ENCODE peak calls at places on chromosomes 6 and 20, in eight cellular contexts. One of them, this sample, is unnamed.

GRCh38 chr20:48583801-48584200 is 244.0 kb downstream of the PREX1 start:
- DNase-seq in psoas muscle: no peak
- DNase-seq in small intestine: no peak
- DNase-seq in prostate gland: no peak
- DNase-seq in mesenchymal stem cell: no peak
- DNase-seq in tibial artery: peak; percentile 54
- DNase-seq in HL-60: no peak
- DNase-seq in SK-N-SH: no peak
- DNase-seq in this sample: no peak

GRCh38 chr6:128754658-128755256 is 128.2 kb upstream of the LAMA2 start:
- DNase-seq in psoas muscle: no peak
- DNase-seq in small intestine: no peak
- DNase-seq in prostate gland: no peak
- DNase-seq in mesenchymal stem cell: no peak
- DNase-seq in tibial artery: no peak
- DNase-seq in HL-60: no peak
- DNase-seq in SK-N-SH: no peak
- DNase-seq in this sample: no peak

GRCh38 chr20:35171753-35172433 is at the start of gene PROCR:
- DNase-seq in psoas muscle: peak; percentile 88
- DNase-seq in small intestine: peak; percentile 95
- DNase-seq in prostate gland: peak; percentile 86
- DNase-seq in mesenchymal stem cell: peak; percentile 93
- DNase-seq in tibial artery: peak; percentile 92
- DNase-seq in HL-60: peak; percentile 84
- DNase-seq in SK-N-SH: peak; percentile 51
- DNase-seq in this sample: peak; percentile 94

GRCh38 chr6:157537518-157537917 is 156.5 kb downstream of the ZDHHC14 start:
- DNase-seq in psoas muscle: no peak
- DNase-seq in small intestine: no peak
- DNase-seq in prostate gland: no peak
- DNase-seq in mesenchymal stem cell: no peak
- DNase-seq in tibial artery: no peak
- DNase-seq in HL-60: no peak
- DNase-seq in SK-N-SH: no peak
- DNase-seq in this sample: no peak

GRCh38 chr6:149929422-149929821 is 6.5 kb upstream of the RAET1G start:
- DNase-seq in psoas muscle: no peak
- DNase-seq in small intestine: no peak
- DNase-seq in prostate gland: no peak
- DNase-seq in mesenchymal stem cell: no peak
- DNase-seq in tibial artery: no peak
- DNase-seq in HL-60: no peak
- DNase-seq in SK-N-SH: no peak
- DNase-seq in this sample: no peak

GRCh38 chr6:9708600-9708999 is 706.3 kb downstream of the TFAP2A start:
- DNase-seq in psoas muscle: no peak
- DNase-seq in small intestine: no peak
- DNase-seq in prostate gland: no peak
- DNase-seq in mesenchymal stem cell: no peak
- DNase-seq in tibial artery: no peak
- DNase-seq in HL-60: no peak
- DNase-seq in SK-N-SH: no peak
- DNase-seq in this sample: no peak

GRCh38 chr6:47437592-47437991 is 40.0 kb upstream of the CD2AP start:
- DNase-seq in psoas muscle: no peak
- DNase-seq in small intestine: no peak
- DNase-seq in prostate gland: no peak
- DNase-seq in mesenchymal stem cell: no peak
- DNase-seq in tibial artery: no peak
- DNase-seq in HL-60: no peak
- DNase-seq in SK-N-SH: no peak
- DNase-seq in this sample: no peak

GRCh38 chr6:168526841-168527281 is 85.9 kb downstream of the SMOC2 start:
- DNase-seq in psoas muscle: peak; percentile 64
- DNase-seq in small intestine: no peak
- DNase-seq in prostate gland: peak; percentile 29
- DNase-seq in mesenchymal stem cell: no peak
- DNase-seq in tibial artery: peak; percentile 89
- DNase-seq in HL-60: no peak
- DNase-seq in SK-N-SH: no peak
- DNase-seq in this sample: no peak

GRCh38 chr6:152636675-152637421 is at the start of gene SYNE1:
- DNase-seq in psoas muscle: peak; percentile 59
- DNase-seq in small intestine: no peak
- DNase-seq in prostate gland: peak; percentile 8
- DNase-seq in mesenchymal stem cell: peak; percentile 6
- DNase-seq in tibial artery: peak; percentile 65
- DNase-seq in HL-60: no peak
- DNase-seq in SK-N-SH: peak; percentile 84
- DNase-seq in this sample: peak; percentile 95

GRCh38 chr20:31842471-31843157 is 2.8 kb downstream of the FOXS1 start:
- DNase-seq in psoas muscle: peak; percentile 73
- DNase-seq in small intestine: no peak
- DNase-seq in prostate gland: no peak
- DNase-seq in mesenchymal stem cell: peak; percentile 80
- DNase-seq in tibial artery: peak; percentile 88
- DNase-seq in HL-60: no peak
- DNase-seq in SK-N-SH: peak; percentile 58
- DNase-seq in this sample: no peak
- H3K27me3 ChIP-seq in psoas muscle: no peaks in the 10 kb centered on the region
- H3K27me3 ChIP-seq in small intestine: no peaks in the 10 kb centered on the region
- H3K27me3 ChIP-seq in prostate gland: no peaks in the 10 kb centered on the region
- H3K27me3 ChIP-seq in mesenchymal stem cell: peaks cover 60% of the 10 kb centered on the region
- H3K27me3 ChIP-seq in tibial artery: no peaks in the 10 kb centered on the region
- H3K27me3 ChIP-seq in HL-60: no peaks in the 10 kb centered on the region
- H3K27me3 ChIP-seq in SK-N-SH: no peaks in the 10 kb centered on the region
- H3K27me3 ChIP-seq in this sample: no peaks in the 10 kb centered on the region

DNA sequence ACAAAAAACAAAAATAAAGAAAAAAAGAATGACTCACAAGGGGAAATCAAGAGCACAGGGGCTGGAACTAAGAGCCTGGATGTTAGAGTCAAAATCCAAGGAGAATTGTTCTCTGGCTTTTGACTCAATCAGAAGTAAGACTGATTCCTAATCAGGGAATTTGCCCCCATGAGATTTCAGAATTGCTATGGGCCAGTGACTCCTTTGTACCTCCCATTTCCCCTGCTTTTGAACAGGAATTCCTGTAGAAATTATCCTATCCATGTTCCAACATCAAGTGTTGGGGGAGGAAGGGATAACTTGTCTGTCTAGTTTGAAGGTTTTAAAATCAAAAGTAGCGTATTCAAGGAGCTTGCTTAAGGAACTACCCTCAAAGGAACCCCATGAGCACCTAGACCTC is 396.7 kb downstream of the CDC5L start:
- DNase-seq in psoas muscle: no peak
- DNase-seq in small intestine: no peak
- DNase-seq in prostate gland: no peak
- DNase-seq in mesenchymal stem cell: no peak
- DNase-seq in tibial artery: no peak
- DNase-seq in HL-60: no peak
- DNase-seq in SK-N-SH: no peak
- DNase-seq in this sample: no peak
- H3K27ac ChIP-seq in psoas muscle: no peak overlapping the region
- H3K27ac ChIP-seq in small intestine: no peak overlapping the region
- H3K27ac ChIP-seq in prostate gland: no peak overlapping the region
- H3K27ac ChIP-seq in mesenchymal stem cell: no peak overlapping the region
- H3K27ac ChIP-seq in tibial artery: no peak overlapping the region
- H3K27ac ChIP-seq in HL-60: no peak overlapping the region
- H3K27ac ChIP-seq in SK-N-SH: no peak overlapping the region
- H3K27ac ChIP-seq in this sample: no peak overlapping the region

DNA sequence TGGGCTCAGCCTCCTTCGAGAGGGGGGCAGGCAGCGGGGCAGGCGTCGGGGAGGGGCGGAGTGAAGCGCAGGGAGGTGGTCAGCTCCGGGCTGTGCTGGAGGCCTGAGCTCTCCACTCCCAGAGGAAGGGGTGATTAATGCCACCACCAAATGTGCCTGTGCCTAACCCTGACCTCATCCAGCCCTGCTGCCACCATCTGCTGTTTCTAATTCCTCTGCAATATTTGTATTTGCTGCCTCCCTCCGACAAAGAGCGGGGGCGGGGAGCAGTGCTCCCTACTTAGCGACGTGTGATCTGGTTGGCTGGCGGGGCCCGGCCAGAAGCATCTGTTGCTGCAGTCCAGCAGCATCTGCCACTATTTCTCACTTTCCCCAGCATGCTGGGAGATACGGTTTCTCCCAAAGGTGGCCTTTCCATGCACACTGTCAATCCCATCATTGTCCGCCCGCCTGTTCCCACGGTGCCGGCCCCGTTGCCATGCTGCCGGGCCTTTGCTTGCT is 47.0 kb downstream of the DLL1 start:
- DNase-seq in psoas muscle: no peak
- DNase-seq in small intestine: peak; percentile 12
- DNase-seq in prostate gland: no peak
- DNase-seq in mesenchymal stem cell: no peak
- DNase-seq in tibial artery: no peak
- DNase-seq in HL-60: no peak
- DNase-seq in SK-N-SH: peak; percentile 86
- DNase-seq in this sample: peak; percentile 12
- H3K4me3 ChIP-seq in psoas muscle: no peak overlapping the region
- H3K4me3 ChIP-seq in small intestine: no peak overlapping the region
- H3K4me3 ChIP-seq in prostate gland: no peak overlapping the region
- H3K4me3 ChIP-seq in mesenchymal stem cell: no peak overlapping the region
- H3K4me3 ChIP-seq in tibial artery: no peak overlapping the region
- H3K4me3 ChIP-seq in HL-60: no peak overlapping the region
- H3K4me3 ChIP-seq in SK-N-SH: no peak overlapping the region
- H3K4me3 ChIP-seq in this sample: no peak overlapping the region

GRCh38 chr20:63331741-63332400 is 29.3 kb downstream of the CHRNA4 start:
- DNase-seq in psoas muscle: peak; percentile 18
- DNase-seq in small intestine: no peak
- DNase-seq in prostate gland: no peak
- DNase-seq in mesenchymal stem cell: no peak
- DNase-seq in tibial artery: no peak
- DNase-seq in HL-60: no peak
- DNase-seq in SK-N-SH: no peak
- DNase-seq in this sample: no peak
- H3K27me3 ChIP-seq in psoas muscle: peaks cover 18% of the 10 kb centered on the region
- H3K27me3 ChIP-seq in small intestine: peaks cover 4% of the 10 kb centered on the region
- H3K27me3 ChIP-seq in prostate gland: no peaks in the 10 kb centered on the region
- H3K27me3 ChIP-seq in mesenchymal stem cell: peaks cover 49% of the 10 kb centered on the region
- H3K27me3 ChIP-seq in tibial artery: no peaks in the 10 kb centered on the region
- H3K27me3 ChIP-seq in HL-60: no peaks in the 10 kb centered on the region
- H3K27me3 ChIP-seq in SK-N-SH: no peaks in the 10 kb centered on the region
- H3K27me3 ChIP-seq in this sample: peaks cover 80% of the 10 kb centered on the region

This sample was measured in left lung.